ENCODE peak calls at places on chromosomes 3 and 15, in four cellular contexts. P is sigmoid colon, Z is K562, R is AG09309. L is an unnamed sample.

GRCh38 chr3:124119056-124119721 is 127.3 kb upstream of the ROPN1 start:
- DNase-seq in P (no peak), R (peak; percentile 55), Z (no peak), L (no peak)

GRCh38 chr3:17459470-17459993 is 282.9 kb downstream of the TBC1D5 start:
- DNase-seq in P (no peak), Z (no peak), R (no peak), L (no peak)

GRCh38 chr3:185075547-185075946 is 77.3 kb downstream of the C3orf70 start:
- DNase-seq in Z (no peak), P (no peak), R (no peak), L (no peak)

GRCh38 chr3:161050929-161051328 is 54.2 kb downstream of the B3GALNT1 start:
- DNase-seq in Z (no peak), P (no peak), R (no peak), L (no peak)

GRCh38 chr15:93762051-93762450 is 469.3 kb upstream of the MCTP2 start:
- DNase-seq in Z (no peak), R (no peak), P (no peak), L (no peak)

GRCh38 chr3:29412117-29412516 is 131.2 kb downstream of the RBMS3 start:
- DNase-seq in Z (no peak), P (no peak), R (no peak), L (no peak)

GRCh38 chr3:59979542-59979941 is 929.7 kb upstream of the CFAP20DC start:
- DNase-seq in Z (no peak), R (no peak), P (no peak), L (no peak)

GRCh38 chr3:55897573-55898224 is 410.6 kb upstream of the WNT5A start:
- DNase-seq in P (no peak), Z (no peak), R (no peak), L (no peak)

GRCh38 chr3:150412599-150413069 is 4.5 kb downstream of the TSC22D2 start:
- DNase-seq in Z (peak; percentile 32), P (no peak), R (peak; percentile 76), L (no peak)

GRCh38 chr15:99749386-99749785 is 16.1 kb upstream of the LYSMD4 start:
- DNase-seq in R (no peak), P (peak; percentile 56), Z (no peak), L (no peak)

GRCh38 chr15:40081691-40082194 is 26.9 kb downstream of the BMF start:
- DNase-seq in Z (peak; percentile 64), P (peak; percentile 86), R (no peak), L (peak; percentile 78)

GRCh38 chr15:76178321-76178720 is 118.5 kb downstream of the TMEM266 start:
- DNase-seq in R (no peak), P (no peak), Z (no peak), L (no peak)

GRCh38 chr3:154275965-154276364 is 48.3 kb downstream of the DHX36 start:
- DNase-seq in Z (peak; percentile 6), R (no peak), P (no peak), L (no peak)

GRCh38 chr3:124076231-124076630 is 84.3 kb upstream of the ROPN1 start:
- DNase-seq in R (no peak), P (no peak), Z (no peak), L (no peak)

GRCh38 chr15:93235926-93236781 is 147.1 kb upstream of the RGMA start:
- DNase-seq in Z (peak; percentile 11), P (peak; percentile 82), R (no peak), L (no peak)

GRCh38 chr3:111895079-111895478 is 36.0 kb downstream of the PHLDB2 start:
- DNase-seq in P (no peak), Z (no peak), R (no peak), L (no peak)

GRCh38 chr3:151743860-151744259 is 10.1 kb downstream of the AADACL2 start:
- DNase-seq in R (no peak), Z (no peak), P (no peak), L (no peak)

GRCh38 chr3:136929984-136930671 is 27.7 kb upstream of the IL20RB start:
- DNase-seq in P (peak; percentile 77), R (no peak), Z (no peak), L (no peak)

GRCh38 chr3:17551333-17551732 is 191.1 kb downstream of the TBC1D5 start:
- DNase-seq in R (no peak), P (no peak), Z (no peak), L (no peak)

GRCh38 chr15:68801572-68802148 is 19.0 kb downstream of the ANP32A start:
- DNase-seq in R (no peak), Z (no peak), P (peak; percentile 42), L (no peak)

GRCh38 chr15:25759421-25759820 is 103.7 kb downstream of the ATP10A start:
- DNase-seq in P (no peak), R (no peak), Z (no peak), L (no peak)

GRCh38 chr15:47466357-47466756 is 250.9 kb upstream of the SEMA6D start:
- DNase-seq in Z (no peak), P (no peak), R (no peak), L (no peak)

GRCh38 chr3:184832044-184832443 is 20.1 kb downstream of the VPS8 start:
- DNase-seq in Z (no peak), R (no peak), P (no peak), L (no peak)

GRCh38 chr15:89704411-89704810 is 13.8 kb downstream of the WDR93 start:
- DNase-seq in Z (no peak), P (no peak), R (no peak), L (no peak)

GRCh38 chr15:89898628-89899302 is 5.0 kb upstream of the AP3S2 start:
- DNase-seq in Z (peak; percentile 85), P (no peak), R (no peak), L (no peak)

GRCh38 chr3:117528688-117529087 is 819.1 kb downstream of the TUSC7 start:
- DNase-seq in P (no peak), R (no peak), Z (no peak), L (no peak)

GRCh38 chr15:83565553-83566159 is 88.3 kb upstream of the ADAMTSL3 start:
- DNase-seq in P (no peak), Z (peak; percentile 23), R (no peak), L (peak; percentile 25)

GRCh38 chr3:177041021-177041729 is 156.1 kb downstream of the TBL1XR1 start:
- DNase-seq in P (peak; percentile 84), R (no peak), Z (no peak), L (no peak)

GRCh38 chr3:27312044-27312668 is 57.0 kb downstream of the NEK10 start:
- DNase-seq in R (peak; percentile 41), Z (peak; percentile 25), P (no peak), L (no peak)

GRCh38 chr3:172072543-172072942 is 33.2 kb downstream of the FNDC3B start:
- DNase-seq in R (no peak), P (no peak), Z (no peak), L (no peak)

GRCh38 chr3:44048196-44048924 is 193.3 kb upstream of the TOPAZ1 start:
- DNase-seq in R (no peak), P (no peak), Z (no peak), L (no peak)

GRCh38 chr15:101045236-101045646 is 126.1 kb downstream of the LRRK1 start:
- DNase-seq in P (peak; percentile 52), Z (no peak), R (no peak), L (no peak)

GRCh38 chr3:43389388-43390254 is 103.3 kb downstream of the SNRK start:
- DNase-seq in P (no peak), R (no peak), Z (peak; percentile 45), L (no peak)

GRCh38 chr3:72160351-72160750 is 375.4 kb upstream of the PROK2 start:
- DNase-seq in P (no peak), Z (no peak), R (no peak), L (no peak)

DNA sequence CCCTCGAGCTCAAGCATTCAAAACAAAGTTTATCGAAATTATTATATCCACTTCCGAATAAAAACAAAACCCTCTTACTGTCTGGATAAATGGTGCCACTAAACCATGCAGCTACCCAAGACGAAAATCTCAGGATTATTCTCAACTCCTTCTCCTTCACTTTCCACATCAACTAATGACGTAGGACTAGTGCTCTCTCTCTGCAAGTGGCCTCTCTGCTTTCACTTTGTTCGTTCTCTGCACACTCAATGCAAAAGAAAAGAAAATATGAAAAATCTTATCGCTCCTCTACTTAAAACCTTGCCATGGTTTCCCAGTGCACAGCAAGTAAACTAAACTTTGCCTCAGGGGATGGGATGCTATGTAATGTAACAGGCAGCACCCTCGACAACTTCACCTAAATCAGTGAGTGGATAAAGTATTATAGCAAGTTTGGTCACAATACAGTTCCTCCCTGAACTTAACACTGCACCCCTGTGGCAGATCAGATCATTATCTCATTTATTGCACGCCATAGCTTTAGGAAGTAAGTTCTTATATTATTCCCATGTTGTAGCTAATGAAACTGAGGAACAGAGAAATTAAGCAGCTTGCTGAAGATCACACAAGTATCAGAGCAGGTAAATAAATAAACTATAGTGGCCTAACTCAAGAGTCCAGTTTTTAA is 262.7 kb upstream of the GADL1 start:
- DNase-seq in P (no peak), Z (no peak), R (no peak), L (no peak)
- TF ChIP-seq CTCF in P (no peak), Z (no peak), R (no peak), L (no peak)

GRCh38 chr3:158668506-158668905 is 3.9 kb downstream of the LXN start:
- DNase-seq in P (no peak), R (peak; percentile 41), Z (no peak), L (no peak)

GRCh38 chr3:158672293-158673176 is at the start of gene LXN:
- DNase-seq in P (peak; percentile 88), Z (peak; percentile 50), R (no peak), L (peak; percentile 61)
- TF ChIP-seq CTCF in P (peak; percentile 36), Z (peak; percentile 63), R (peak; percentile 74), L (peak; percentile 69)

GRCh38 chr3:22934973-22935372 is 268.2 kb upstream of the UBE2E2 start:
- DNase-seq in R (no peak), Z (no peak), P (no peak), L (no peak)

GRCh38 chr3:22938739-22939138 is 264.4 kb upstream of the UBE2E2 start:
- DNase-seq in Z (no peak), R (no peak), P (no peak), L (no peak)

GRCh38 chr3:22937536-22937935 is 265.6 kb upstream of the UBE2E2 start:
- DNase-seq in P (no peak), R (no peak), Z (no peak), L (no peak)

GRCh38 chr3:22928716-22929115 is 274.4 kb upstream of the UBE2E2 start:
- DNase-seq in Z (no peak), P (no peak), R (no peak), L (no peak)

DNA sequence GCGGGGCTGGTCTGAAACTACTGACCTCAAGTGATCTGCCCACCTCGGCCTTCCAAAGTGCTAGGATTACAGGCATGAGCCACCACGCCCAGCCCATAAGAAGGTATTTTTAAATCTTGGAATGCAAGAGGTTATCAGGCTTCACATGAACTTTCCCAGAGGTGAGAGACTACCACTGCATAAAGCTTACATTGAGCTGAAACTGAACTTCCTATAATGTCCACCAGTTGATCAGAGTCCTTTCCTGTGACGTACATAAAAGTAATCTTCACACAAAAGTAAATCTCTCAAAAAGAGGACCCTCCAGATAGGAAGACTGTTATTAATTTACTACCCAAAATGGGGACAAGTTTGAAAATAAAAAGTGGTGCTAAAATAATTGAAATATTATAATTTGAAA is 270.1 kb upstream of the UBE2E2 start:
- DNase-seq in Z (no peak), R (no peak), P (no peak), L (no peak)
- TF ChIP-seq CTCF in Z (no peak), R (no peak), P (no peak), L (peak; percentile 26)

GRCh38 chr3:51388286-51389029 is 2.6 kb upstream of the RBM15B start:
- DNase-seq in R (no peak), Z (no peak), P (no peak), L (no peak)
- TF ChIP-seq CTCF in R (peak; percentile 35), Z (peak; percentile 21), P (no peak), L (peak; percentile 62)

L was measured in neural crest cell.